ENCODE peak calls at places on chromosomes 5 and 9, in four cellular contexts. I, D, C and M are unnamed samples.

GRCh38 chr9:13806731-13807130 is 507.2 kb downstream of the NFIB start:
- DNase-seq in I (peak), D (no peak), C (no peak), M (no peak)

GRCh38 chr5:61464512-61464911 is 132.5 kb downstream of the ZSWIM6 start:
- DNase-seq in I (no peak), D (no peak), C (no peak), M (no peak)

GRCh38 chr5:126523818-126524522 is 71.0 kb downstream of the ALDH7A1 start:
- DNase-seq in I (peak), D (no peak), C (no peak), M (no peak)

GRCh38 chr5:95406426-95407093 is 15.4 kb downstream of the FAM81B start:
- DNase-seq in I (peak), D (no peak), C (no peak), M (no peak)

GRCh38 chr5:160081495-160081894 is 37.8 kb downstream of the PWWP2A start:
- DNase-seq in I (no peak), D (no peak), C (no peak), M (no peak)

GRCh38 chr9:82988488-82988887 is 74.5 kb downstream of the RASEF start:
- DNase-seq in I (no peak), D (peak), C (no peak), M (no peak)

GRCh38 chr9:27065288-27065687 is 43.7 kb upstream of the TEK start:
- DNase-seq in I (no peak), D (no peak), C (no peak), M (no peak)

GRCh38 chr5:144581044-144581443 is 410.4 kb downstream of the KCTD16 start:
- DNase-seq in I (no peak), D (no peak), C (no peak), M (no peak)

GRCh38 chr5:5135957-5136676 is 4.0 kb upstream of the ADAMTS16 start:
- DNase-seq in I (no peak), D (no peak), C (no peak), M (no peak)

GRCh38 chr9:88429595-88430430 is 41.6 kb downstream of the SPIN1 start:
- DNase-seq in I (no peak), D (no peak), C (no peak), M (no peak)

GRCh38 chr5:66851306-66851705 is 255.1 kb downstream of the MAST4 start:
- DNase-seq in I (no peak), D (no peak), C (no peak), M (no peak)

GRCh38 chr5:112109331-112109993 is 309.6 kb downstream of the EPB41L4A start:
- DNase-seq in I (peak), D (peak), C (no peak), M (no peak)

GRCh38 chr5:127313847-127314473 is 23.4 kb downstream of the MEGF10 start:
- DNase-seq in I (peak), D (peak), C (peak), M (peak)

GRCh38 chr9:86838883-86839497 is 108.3 kb downstream of the GAS1 start:
- DNase-seq in I (peak), D (no peak), C (no peak), M (no peak)

GRCh38 chr5:35921930-35922329 is 16.5 kb downstream of the CAPSL start:
- DNase-seq in I (no peak), D (no peak), C (no peak), M (peak)

GRCh38 chr5:41747291-41747690 is 122.9 kb downstream of the OXCT1 start:
- DNase-seq in I (peak), D (no peak), C (no peak), M (no peak)

GRCh38 chr9:136494012-136494411 is 11.2 kb upstream of the SEC16A start:
- DNase-seq in I (no peak), D (no peak), C (no peak), M (no peak)

GRCh38 chr5:88680253-88681132 is 202.5 kb downstream of the MEF2C start:
- DNase-seq in I (peak), D (peak), C (peak), M (peak)

GRCh38 chr5:56557198-56557597 is 258.2 kb upstream of the MAP3K1 start:
- DNase-seq in I (peak), D (no peak), C (no peak), M (no peak)

GRCh38 chr9:4538621-4539020 is 48.4 kb downstream of the SLC1A1 start:
- DNase-seq in I (no peak), D (no peak), C (no peak), M (no peak)

GRCh38 chr5:142143878-142144277 is 35.3 kb downstream of the NDFIP1 start:
- DNase-seq in I (peak), D (peak), C (no peak), M (peak)

GRCh38 chr9:87381746-87382145 is 115.9 kb upstream of the DAPK1 start:
- DNase-seq in I (peak), D (no peak), C (no peak), M (no peak)

GRCh38 chr5:129460121-129460950 is at the start of gene ADAMTS19:
- DNase-seq in I (peak), D (peak), C (no peak), M (no peak)

GRCh38 chr9:2992427-2992826 is 148.5 kb upstream of the PUM3 start:
- DNase-seq in I (no peak), D (no peak), C (no peak), M (no peak)

GRCh38 chr5:58318468-58318867 is 141.4 kb downstream of the PLK2 start:
- DNase-seq in I (peak), D (no peak), C (no peak), M (no peak)

GRCh38 chr5:149617760-149618306 is 36.5 kb downstream of the ARHGEF37 start:
- DNase-seq in I (no peak), D (no peak), C (no peak), M (no peak)

GRCh38 chr5:132260051-132260450 is 2.6 kb downstream of the PDLIM4 start:
- DNase-seq in I (no peak), D (no peak), C (no peak), M (no peak)

GRCh38 chr5:143235423-143235822 is 168.1 kb downstream of the NR3C1 start:
- DNase-seq in I (no peak), D (no peak), C (no peak), M (no peak)

GRCh38 chr5:115838885-115839518 is 2.4 kb downstream of the ATG12 start:
- DNase-seq in I (peak), D (peak), C (no peak), M (no peak)